ENCODE peak calls at places on chromosomes 13 and 19, in ten cellular contexts. I is heart left ventricle, S is sigmoid colon, H is transverse colon, C is ovary, B is tibial nerve, P is NB4, K is IMR-90, D is thyroid gland, Q is A549. E is an unnamed sample.

GRCh38 chr19:15368051-15368632 is 11.4 kb downstream of the AKAP8 start:
- DNase-seq in P (no peak), K (no peak), D (no peak), Q (no peak), B (no peak), S (no peak), I (no peak), H (no peak), C (no peak), E (no peak)

GRCh38 chr19:39449116-39449797 is 3.9 kb downstream of the SUPT5H start:
- DNase-seq in B (no peak), S (no peak), P (no peak), I (no peak), K (no peak), C (no peak), D (no peak), H (no peak), Q (no peak), E (no peak)

GRCh38 chr19:1889907-1890306 is 4.6 kb upstream of the ABHD17A start:
- DNase-seq in H (no peak), S (no peak), C (no peak), I (no peak), P (no peak), K (no peak), B (no peak), D (no peak), Q (no peak), E (no peak)

GRCh38 chr19:35060160-35060855 is 18.8 kb downstream of the HPN start:
- DNase-seq in B (no peak), K (no peak), Q (no peak), P (no peak), C (no peak), H (no peak), I (no peak), D (no peak), S (no peak), E (no peak)

GRCh38 chr13:74061939-74062595 is 72.1 kb downstream of the KLF12 start:
- DNase-seq in D (no peak), P (no peak), Q (no peak), K (peak), C (no peak), S (no peak), H (no peak), B (no peak), I (peak), E (peak)

GRCh38 chr19:2032296-2032941 is 16.9 kb upstream of the BTBD2 start:
- DNase-seq in H (peak), C (peak), B (peak), S (peak), I (peak), Q (peak), D (peak), P (peak), K (peak), E (peak)

GRCh38 chr19:6610934-6611370 is 20.0 kb upstream of the CD70 start:
- DNase-seq in H (no peak), K (peak), B (no peak), D (no peak), C (no peak), P (no peak), I (no peak), S (no peak), Q (peak), E (no peak)

GRCh38 chr13:25881946-25882574 is 169.8 kb downstream of the SHISA2 start:
- DNase-seq in H (no peak), K (no peak), D (peak), S (no peak), B (no peak), P (no peak), Q (no peak), I (no peak), C (no peak), E (no peak)

GRCh38 chr19:38721977-38722773 is 22.1 kb downstream of the CAPN12 start:
- DNase-seq in P (no peak), K (no peak), B (peak), D (no peak), C (no peak), I (peak), H (no peak), S (no peak), Q (no peak), E (no peak)

GRCh38 chr19:37468961-37469777 is at the start of gene ZNF570:
- DNase-seq in I (peak), H (peak), Q (peak), K (peak), S (peak), C (peak), D (peak), B (peak), P (peak), E (peak)

GRCh38 chr13:114130708-114131580 is 1.5 kb downstream of the RASA3 start:
- DNase-seq in D (peak), C (no peak), Q (peak), B (no peak), I (peak), H (peak), K (peak), P (peak), S (peak), E (peak)

GRCh38 chr19:3573858-3574637 is 1.3 kb downstream of the HMG20B start:
- DNase-seq in I (peak), S (peak), D (peak), P (peak), B (peak), Q (peak), H (peak), K (peak), C (peak), E (peak)

GRCh38 chr19:38657633-38658222 is 10.3 kb downstream of the ACTN4 start:
- DNase-seq in P (no peak), D (peak), B (no peak), K (peak), S (no peak), Q (peak), C (no peak), I (no peak), H (no peak), E (no peak)

GRCh38 chr13:93765811-93766210 is 539.2 kb downstream of the GPC6 start:
- DNase-seq in C (no peak), I (no peak), Q (no peak), D (no peak), B (no peak), S (no peak), P (no peak), K (no peak), H (no peak), E (no peak)

GRCh38 chr13:81745391-81745790 is 1404.5 kb upstream of the SPRY2 start:
- DNase-seq in K (no peak), Q (no peak), C (no peak), H (no peak), D (no peak), I (no peak), P (no peak), B (no peak), S (no peak), E (no peak)

GRCh38 chr19:48819366-48819816 is 8.6 kb upstream of the BCAT2 start:
- DNase-seq in C (peak), K (peak), H (peak), B (peak), S (peak), I (peak), Q (peak), P (no peak), D (peak), E (peak)

GRCh38 chr13:97174638-97175037 is 47.5 kb upstream of the MBNL2 start:
- DNase-seq in P (no peak), B (no peak), S (no peak), H (no peak), C (no peak), K (no peak), I (no peak), D (no peak), Q (no peak), E (no peak)

GRCh38 chr13:33364192-33364591 is 78.6 kb upstream of the STARD13 start:
- DNase-seq in S (no peak), I (no peak), Q (no peak), C (no peak), D (no peak), H (no peak), K (no peak), P (no peak), B (no peak), E (no peak)

GRCh38 chr13:48873598-48873997 is 102.1 kb upstream of the FNDC3A start:
- DNase-seq in K (peak), C (no peak), H (no peak), B (no peak), D (no peak), S (no peak), P (no peak), Q (peak), I (no peak), E (no peak)

GRCh38 chr13:113627136-113627535 is 30.9 kb downstream of the ATP4B start:
- DNase-seq in P (no peak), S (peak), B (no peak), C (peak), H (no peak), D (no peak), Q (no peak), I (peak), K (no peak), E (no peak)

GRCh38 chr13:75751350-75751749 is 115.2 kb downstream of the LMO7 start:
- DNase-seq in C (no peak), Q (no peak), K (no peak), P (no peak), D (no peak), B (no peak), S (no peak), H (no peak), I (no peak), E (no peak)

GRCh38 chr19:7179917-7180306 is 110.4 kb downstream of the ZNF557 start:
- DNase-seq in D (no peak), C (no peak), Q (no peak), H (no peak), S (no peak), K (no peak), I (no peak), P (no peak), B (no peak), E (no peak)

GRCh38 chr13:88544836-88545235 is 873.7 kb downstream of the SLITRK5 start:
- DNase-seq in H (no peak), P (no peak), S (no peak), Q (no peak), D (no peak), C (no peak), B (no peak), K (no peak), I (no peak), E (no peak)

GRCh38 chr19:15372470-15372869 is 7.1 kb downstream of the AKAP8 start:
- DNase-seq in H (no peak), Q (no peak), S (no peak), I (no peak), B (no peak), P (no peak), D (no peak), K (no peak), C (no peak), E (no peak)

GRCh38 chr19:13906525-13906904 is 514 bp downstream of the CC2D1A start:
- DNase-seq in Q (no peak), K (no peak), P (peak), S (no peak), B (no peak), I (no peak), C (no peak), H (peak), D (peak), E (no peak)

GRCh38 chr13:110396913-110397379 is 89.9 kb downstream of the COL4A2 start:
- DNase-seq in B (peak), H (peak), P (no peak), C (peak), D (peak), S (peak), I (peak), Q (peak), K (peak), E (peak)

GRCh38 chr13:71278512-71278911 is 588.5 kb downstream of the DACH1 start:
- DNase-seq in D (no peak), P (no peak), C (no peak), B (no peak), H (no peak), Q (no peak), K (no peak), I (no peak), S (no peak), E (no peak)

GRCh38 chr19:35556025-35556590 is 7.3 kb downstream of the ATP4A start:
- DNase-seq in Q (no peak), H (no peak), C (no peak), S (no peak), D (no peak), P (no peak), K (no peak), B (no peak), I (no peak), E (no peak)

GRCh38 chr13:49995535-49996165 is 1.2 kb upstream of the TRIM13 start:
- DNase-seq in Q (no peak), S (no peak), B (no peak), I (no peak), H (no peak), C (no peak), K (no peak), D (no peak), P (peak), E (peak)

GRCh38 chr19:49142866-49143335 is 12.3 kb downstream of the HRC start:
- DNase-seq in S (peak), P (no peak), Q (peak), I (peak), C (peak), D (peak), H (peak), B (no peak), K (peak), E (peak)

GRCh38 chr13:43132228-43132627 is 108.8 kb downstream of the DNAJC15 start:
- DNase-seq in I (no peak), S (no peak), D (peak), H (peak), Q (peak), P (peak), B (no peak), C (no peak), K (peak), E (peak)

GRCh38 chr13:36059366-36059765 is 71.8 kb downstream of the DCLK1 start:
- DNase-seq in B (peak), I (no peak), C (no peak), Q (no peak), H (no peak), S (peak), D (no peak), P (no peak), K (no peak), E (no peak)

GRCh38 chr19:410243-410781 is 1.4 kb upstream of the C2CD4C start:
- DNase-seq in C (peak), H (no peak), S (no peak), Q (no peak), P (no peak), I (peak), K (no peak), D (no peak), B (no peak), E (no peak)

GRCh38 chr13:84870190-84870589 is 929.0 kb downstream of the SLITRK6 start:
- DNase-seq in H (no peak), P (peak), C (no peak), B (no peak), K (no peak), D (no peak), I (no peak), S (no peak), Q (peak), E (no peak)

GRCh38 chr19:6680141-6680540 is 10.2 kb upstream of the TNFSF14 start:
- DNase-seq in P (peak), D (no peak), Q (no peak), C (no peak), S (no peak), K (no peak), I (no peak), H (no peak), B (no peak), E (no peak)

GRCh38 chr13:33543631-33544030 is 258.1 kb upstream of the STARD13 start:
- DNase-seq in H (no peak), K (no peak), B (no peak), S (no peak), D (no peak), C (no peak), Q (no peak), P (peak), I (no peak), E (no peak)

GRCh38 chr19:5880604-5881078 is 10.3 kb upstream of the FUT5 start:
- DNase-seq in I (peak), B (no peak), P (no peak), K (peak), D (peak), C (peak), Q (peak), H (peak), S (peak), E (peak)

GRCh38 chr13:32297206-32297605 is 18.0 kb downstream of the ZAR1L start:
- DNase-seq in D (no peak), P (no peak), B (no peak), K (no peak), I (no peak), S (no peak), H (no peak), C (no peak), Q (no peak), E (no peak)

GRCh38 chr19:28472843-28473242 is 740.1 kb downstream of the UQCRFS1 start:
- DNase-seq in Q (no peak), H (peak), S (peak), D (no peak), P (peak), B (no peak), K (no peak), I (peak), C (no peak), E (peak)
- TF ChIP-seq POLR2A in Q (no peak), H (no peak), S (no peak), D (no peak), P (no peak), B (no peak), K (no peak), I (no peak), C (no peak), E (no peak)

DNA sequence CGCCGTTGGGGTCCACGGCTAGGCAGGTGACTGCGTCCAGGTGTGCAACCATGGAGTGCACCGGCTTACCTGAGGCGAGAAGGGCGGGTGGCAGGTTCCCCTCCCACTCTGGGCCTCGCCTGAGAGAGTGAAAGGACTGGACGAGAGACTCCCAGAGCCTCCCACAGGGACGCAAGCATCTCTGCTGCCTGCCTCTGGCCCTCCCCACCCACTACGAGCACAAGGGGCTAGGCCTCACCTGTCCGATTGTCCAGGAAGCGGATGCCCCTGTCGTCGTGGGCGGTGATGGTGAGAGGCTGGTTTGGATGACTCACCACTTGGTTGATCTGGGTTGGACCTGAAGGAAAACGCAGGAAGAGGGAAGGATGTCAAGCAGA is 5.1 kb upstream of the PRKD2 start:
- DNase-seq in S (peak), D (no peak), K (no peak), H (no peak), I (no peak), B (no peak), C (no peak), Q (no peak), P (no peak), E (no peak)
- TF ChIP-seq CTCF in S (no peak), D (no peak), K (no peak), H (no peak), I (no peak), B (no peak), C (no peak), Q (no peak), P (no peak), E (no peak)

GRCh38 chr19:45820413-45821102 is 5.5 kb upstream of the RSPH6A start:
- DNase-seq in Q (no peak), B (no peak), H (no peak), S (no peak), P (peak), C (no peak), K (no peak), I (no peak), D (no peak), E (no peak)
- TF ChIP-seq POLR2A in Q (no peak), B (no peak), H (no peak), S (no peak), P (no peak), C (no peak), K (no peak), I (no peak), D (no peak), E (no peak)

DNA sequence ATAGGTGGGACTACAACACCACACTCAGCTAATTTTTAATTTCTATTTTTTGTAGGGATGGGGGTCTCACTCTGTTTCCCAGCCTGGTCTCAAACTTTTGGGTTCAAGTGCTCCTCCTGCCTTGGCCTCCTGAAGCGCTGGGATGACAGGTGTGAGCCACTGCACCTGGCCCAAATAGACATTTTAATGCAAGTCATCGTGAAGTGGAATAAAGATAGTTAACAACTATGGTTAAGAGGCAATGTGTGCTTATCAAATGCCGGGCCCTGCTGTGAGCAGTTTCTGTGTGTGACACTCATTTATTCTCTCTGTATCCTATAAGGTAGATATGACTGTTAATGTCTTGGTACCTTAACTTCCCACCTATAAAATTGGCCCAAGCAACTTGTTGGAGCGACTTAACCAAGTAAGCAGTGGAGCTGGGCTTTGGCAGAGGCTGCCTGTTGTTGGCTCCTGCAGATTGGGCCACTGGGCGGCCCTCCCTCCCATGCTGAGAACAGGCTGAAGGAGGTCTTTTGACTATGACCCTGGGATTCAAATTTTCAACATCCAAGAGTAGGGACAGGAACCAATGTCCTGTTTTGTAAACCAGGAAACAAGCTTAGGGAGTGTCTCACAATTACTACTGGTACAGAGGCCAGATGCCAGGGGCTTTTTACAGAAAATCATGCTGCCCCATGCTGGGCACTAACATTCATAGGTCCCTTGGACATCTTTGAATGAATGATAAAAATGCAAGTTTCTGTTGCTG is 450.7 kb downstream of the TSHZ3 start:
- DNase-seq in S (no peak), B (no peak), H (no peak), C (no peak), P (no peak), K (no peak), I (no peak), D (peak), Q (no peak), E (no peak)
- TF ChIP-seq CTCF in S (no peak), B (no peak), H (no peak), C (no peak), P (no peak), K (no peak), I (no peak), D (no peak), Q (no peak), E (no peak)

GRCh38 chr13:70087247-70087646 is 20.4 kb upstream of the ATXN8OS start:
- DNase-seq in P (no peak), H (no peak), I (no peak), D (no peak), C (no peak), Q (no peak), K (no peak), B (no peak), S (no peak), E (no peak)
- TF ChIP-seq POLR2A in P (no peak), H (no peak), I (no peak), D (no peak), C (no peak), Q (no peak), K (no peak), B (no peak), S (no peak), E (no peak)

DNA sequence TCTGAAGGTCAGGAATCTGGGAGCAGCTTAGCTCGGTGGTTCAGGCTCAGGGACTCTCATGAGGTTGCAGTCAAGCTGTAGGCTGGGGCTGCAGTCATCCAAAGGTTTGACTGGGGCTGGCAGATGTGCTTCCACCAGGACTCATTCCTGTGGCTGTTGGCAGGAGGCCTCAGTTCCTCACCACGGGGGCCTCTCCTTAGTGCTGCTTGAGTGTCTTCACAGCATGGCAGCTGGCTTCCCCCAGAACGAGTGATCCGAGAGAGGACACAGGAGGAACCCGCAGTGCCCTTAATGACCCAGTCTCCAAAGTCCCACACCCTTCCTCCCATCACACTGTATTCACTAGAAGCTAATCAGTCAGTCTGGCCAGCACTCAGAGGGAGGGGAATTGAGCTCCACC is 38.7 kb upstream of the EHD2 start:
- DNase-seq in B (no peak), H (no peak), S (no peak), P (no peak), C (no peak), Q (no peak), K (no peak), D (no peak), I (no peak), E (no peak)
- TF ChIP-seq CTCF in B (no peak), H (no peak), S (no peak), P (no peak), C (no peak), Q (no peak), K (no peak), D (no peak), I (no peak), E (no peak)